ENCODE peak calls at places on chromosome 1, in nine cellular contexts. One of them, this sample, is unnamed.
A peak's percentile ranks its signal among the peaks of the same experiment; 100 is the strongest.

GRCh38 chr1:218164111-218164929 is 120.8 kb upstream of the RRP15 start:
- DNase-seq in iris pigment epithelial cell: peak; percentile 26
- DNase-seq in stimulated activated CD4-positive, alpha-beta T cell treated with anti-CD3 and anti-CD28 coated beads, Interleukin-2, amount 100 ng/mL, for 24 hours: peak; percentile 17
- DNase-seq in prostate gland: peak; percentile 50
- DNase-seq in NCI-H446 treated with DMSO at 0.1 percent for 48 hours: no peak
- DNase-seq in K562: no peak
- DNase-seq in endothelial cell: peak; percentile 80
- DNase-seq in RWPE2: no peak
- DNase-seq in amniotic stem cell: no peak
- DNase-seq in this sample: no peak

GRCh38 chr1:209797978-209798639 is 7.8 kb downstream of the IRF6 start:
- DNase-seq in iris pigment epithelial cell: no peak
- DNase-seq in stimulated activated CD4-positive, alpha-beta T cell treated with anti-CD3 and anti-CD28 coated beads, Interleukin-2, amount 100 ng/mL, for 24 hours: no peak
- DNase-seq in prostate gland: peak; percentile 29
- DNase-seq in NCI-H446 treated with DMSO at 0.1 percent for 48 hours: no peak
- DNase-seq in K562: no peak
- DNase-seq in endothelial cell: no peak
- DNase-seq in RWPE2: no peak
- DNase-seq in amniotic stem cell: peak; percentile 24
- DNase-seq in this sample: no peak

GRCh38 chr1:9726905-9727595 is 75.5 kb downstream of the PIK3CD start:
- DNase-seq in iris pigment epithelial cell: no peak
- DNase-seq in stimulated activated CD4-positive, alpha-beta T cell treated with anti-CD3 and anti-CD28 coated beads, Interleukin-2, amount 100 ng/mL, for 24 hours: no peak
- DNase-seq in prostate gland: no peak
- DNase-seq in NCI-H446 treated with DMSO at 0.1 percent for 48 hours: no peak
- DNase-seq in K562: no peak
- DNase-seq in endothelial cell: no peak
- DNase-seq in RWPE2: no peak
- DNase-seq in amniotic stem cell: no peak
- DNase-seq in this sample: no peak

GRCh38 chr1:155555915-155556314 is 6.7 kb downstream of the ASH1L start:
- DNase-seq in iris pigment epithelial cell: no peak
- DNase-seq in stimulated activated CD4-positive, alpha-beta T cell treated with anti-CD3 and anti-CD28 coated beads, Interleukin-2, amount 100 ng/mL, for 24 hours: no peak
- DNase-seq in prostate gland: no peak
- DNase-seq in NCI-H446 treated with DMSO at 0.1 percent for 48 hours: no peak
- DNase-seq in K562: no peak
- DNase-seq in endothelial cell: no peak
- DNase-seq in RWPE2: no peak
- DNase-seq in amniotic stem cell: no peak
- DNase-seq in this sample: no peak

GRCh38 chr1:152747831-152748230 is 10.0 kb upstream of the KPRP start:
- DNase-seq in iris pigment epithelial cell: no peak
- DNase-seq in stimulated activated CD4-positive, alpha-beta T cell treated with anti-CD3 and anti-CD28 coated beads, Interleukin-2, amount 100 ng/mL, for 24 hours: no peak
- DNase-seq in prostate gland: no peak
- DNase-seq in NCI-H446 treated with DMSO at 0.1 percent for 48 hours: no peak
- DNase-seq in K562: no peak
- DNase-seq in endothelial cell: no peak
- DNase-seq in RWPE2: no peak
- DNase-seq in amniotic stem cell: no peak
- DNase-seq in this sample: no peak

GRCh38 chr1:74819062-74819461 is 86.1 kb downstream of the TYW3 start:
- DNase-seq in iris pigment epithelial cell: peak; percentile 46
- DNase-seq in stimulated activated CD4-positive, alpha-beta T cell treated with anti-CD3 and anti-CD28 coated beads, Interleukin-2, amount 100 ng/mL, for 24 hours: no peak
- DNase-seq in prostate gland: no peak
- DNase-seq in NCI-H446 treated with DMSO at 0.1 percent for 48 hours: no peak
- DNase-seq in K562: no peak
- DNase-seq in endothelial cell: no peak
- DNase-seq in RWPE2: no peak
- DNase-seq in amniotic stem cell: no peak
- DNase-seq in this sample: no peak

GRCh38 chr1:18452550-18452949 is 28.2 kb upstream of the KLHDC7A start:
- DNase-seq in iris pigment epithelial cell: peak; percentile 32
- DNase-seq in stimulated activated CD4-positive, alpha-beta T cell treated with anti-CD3 and anti-CD28 coated beads, Interleukin-2, amount 100 ng/mL, for 24 hours: no peak
- DNase-seq in prostate gland: no peak
- DNase-seq in NCI-H446 treated with DMSO at 0.1 percent for 48 hours: peak; percentile 18
- DNase-seq in K562: peak; percentile 87
- DNase-seq in endothelial cell: no peak
- DNase-seq in RWPE2: no peak
- DNase-seq in amniotic stem cell: no peak
- DNase-seq in this sample: no peak

GRCh38 chr1:208975456-208975855 is 608.1 kb upstream of the CAMK1G start:
- DNase-seq in iris pigment epithelial cell: no peak
- DNase-seq in stimulated activated CD4-positive, alpha-beta T cell treated with anti-CD3 and anti-CD28 coated beads, Interleukin-2, amount 100 ng/mL, for 24 hours: no peak
- DNase-seq in prostate gland: no peak
- DNase-seq in NCI-H446 treated with DMSO at 0.1 percent for 48 hours: no peak
- DNase-seq in K562: no peak
- DNase-seq in endothelial cell: no peak
- DNase-seq in RWPE2: no peak
- DNase-seq in amniotic stem cell: no peak
- DNase-seq in this sample: no peak

GRCh38 chr1:42737257-42737656 is 2.8 kb downstream of the CLDN19 start:
- DNase-seq in iris pigment epithelial cell: no peak
- DNase-seq in stimulated activated CD4-positive, alpha-beta T cell treated with anti-CD3 and anti-CD28 coated beads, Interleukin-2, amount 100 ng/mL, for 24 hours: no peak
- DNase-seq in prostate gland: peak; percentile 85
- DNase-seq in NCI-H446 treated with DMSO at 0.1 percent for 48 hours: no peak
- DNase-seq in K562: no peak
- DNase-seq in endothelial cell: no peak
- DNase-seq in RWPE2: no peak
- DNase-seq in amniotic stem cell: no peak
- DNase-seq in this sample: peak; percentile 19

GRCh38 chr1:110610084-110610483 is 3.9 kb upstream of the KCNA2 start:
- DNase-seq in iris pigment epithelial cell: no peak
- DNase-seq in stimulated activated CD4-positive, alpha-beta T cell treated with anti-CD3 and anti-CD28 coated beads, Interleukin-2, amount 100 ng/mL, for 24 hours: no peak
- DNase-seq in prostate gland: no peak
- DNase-seq in NCI-H446 treated with DMSO at 0.1 percent for 48 hours: no peak
- DNase-seq in K562: no peak
- DNase-seq in endothelial cell: no peak
- DNase-seq in RWPE2: no peak
- DNase-seq in amniotic stem cell: no peak
- DNase-seq in this sample: no peak

GRCh38 chr1:109134423-109134822 is 20.5 kb downstream of the ELAPOR1 start:
- DNase-seq in iris pigment epithelial cell: no peak
- DNase-seq in stimulated activated CD4-positive, alpha-beta T cell treated with anti-CD3 and anti-CD28 coated beads, Interleukin-2, amount 100 ng/mL, for 24 hours: peak; percentile 2
- DNase-seq in prostate gland: no peak
- DNase-seq in NCI-H446 treated with DMSO at 0.1 percent for 48 hours: no peak
- DNase-seq in K562: peak; percentile 84
- DNase-seq in endothelial cell: no peak
- DNase-seq in RWPE2: no peak
- DNase-seq in amniotic stem cell: no peak
- DNase-seq in this sample: peak; percentile 13

GRCh38 chr1:158951956-158952355 is 20.6 kb downstream of the PYHIN1 start:
- DNase-seq in iris pigment epithelial cell: no peak
- DNase-seq in stimulated activated CD4-positive, alpha-beta T cell treated with anti-CD3 and anti-CD28 coated beads, Interleukin-2, amount 100 ng/mL, for 24 hours: no peak
- DNase-seq in prostate gland: no peak
- DNase-seq in NCI-H446 treated with DMSO at 0.1 percent for 48 hours: no peak
- DNase-seq in K562: peak; percentile 30
- DNase-seq in endothelial cell: no peak
- DNase-seq in RWPE2: no peak
- DNase-seq in amniotic stem cell: no peak
- DNase-seq in this sample: no peak

GRCh38 chr1:19738106-19738505 is 61.6 kb downstream of the TMCO4 start:
- DNase-seq in iris pigment epithelial cell: no peak
- DNase-seq in stimulated activated CD4-positive, alpha-beta T cell treated with anti-CD3 and anti-CD28 coated beads, Interleukin-2, amount 100 ng/mL, for 24 hours: no peak
- DNase-seq in prostate gland: no peak
- DNase-seq in NCI-H446 treated with DMSO at 0.1 percent for 48 hours: no peak
- DNase-seq in K562: no peak
- DNase-seq in endothelial cell: no peak
- DNase-seq in RWPE2: no peak
- DNase-seq in amniotic stem cell: no peak
- DNase-seq in this sample: no peak

GRCh38 chr1:187853505-187853904 is 1024.8 kb downstream of the PLA2G4A start:
- DNase-seq in iris pigment epithelial cell: no peak
- DNase-seq in stimulated activated CD4-positive, alpha-beta T cell treated with anti-CD3 and anti-CD28 coated beads, Interleukin-2, amount 100 ng/mL, for 24 hours: no peak
- DNase-seq in prostate gland: no peak
- DNase-seq in NCI-H446 treated with DMSO at 0.1 percent for 48 hours: no peak
- DNase-seq in K562: no peak
- DNase-seq in endothelial cell: no peak
- DNase-seq in RWPE2: no peak
- DNase-seq in amniotic stem cell: no peak
- DNase-seq in this sample: no peak

GRCh38 chr1:12454406-12455391 is 163.3 kb downstream of the DHRS3 start:
- DNase-seq in iris pigment epithelial cell: peak; percentile 94
- DNase-seq in stimulated activated CD4-positive, alpha-beta T cell treated with anti-CD3 and anti-CD28 coated beads, Interleukin-2, amount 100 ng/mL, for 24 hours: no peak
- DNase-seq in prostate gland: peak; percentile 62
- DNase-seq in NCI-H446 treated with DMSO at 0.1 percent for 48 hours: no peak
- DNase-seq in K562: no peak
- DNase-seq in endothelial cell: no peak
- DNase-seq in RWPE2: no peak
- DNase-seq in amniotic stem cell: no peak
- DNase-seq in this sample: no peak